ENCODE peak calls at places on chromosomes 4 and X, in four cellular contexts. M, Q, E and H are unnamed samples.

GRCh38 chr4:76195326-76195725 is 18.3 kb downstream of the SCARB2 start:
- DNase-seq in Q (no peak), E (no peak), M (peak; percentile 47), H (no peak)

GRCh38 chr4:60746172-60746571 is 454.0 kb upstream of the ADGRL3 start:
- DNase-seq in E (no peak), Q (no peak), M (no peak), H (no peak)

GRCh38 chr4:121061861-121062260 is 10.5 kb downstream of the NDNF start:
- DNase-seq in M (no peak), E (no peak), Q (no peak), H (no peak)

GRCh38 chr4:22707390-22707789 is 14.7 kb downstream of the GBA3 start:
- DNase-seq in M (no peak), E (no peak), Q (no peak), H (no peak)

GRCh38 chrX:623599-624323 is 6.8 kb upstream of the SHOX start:
- DNase-seq in M (no peak), Q (no peak), E (no peak), H (no peak)

GRCh38 chrX:43870011-43870410 is 12.2 kb downstream of the MAOB start:
- DNase-seq in Q (no peak), E (no peak), M (no peak), H (no peak)

GRCh38 chr4:80017125-80017854 is 55.7 kb downstream of the ANTXR2 start:
- DNase-seq in Q (no peak), M (peak; percentile 90), E (no peak), H (no peak)

GRCh38 chr4:86569103-86569870 is 24.8 kb upstream of the PTPN13 start:
- DNase-seq in Q (no peak), M (no peak), E (no peak), H (no peak)

GRCh38 chr4:153296424-153296823 is 48.1 kb upstream of the MND1 start:
- DNase-seq in M (no peak), Q (peak; percentile 45), E (no peak), H (no peak)